ENCODE peak calls at places on chromosome 5, in four cellular contexts. X is GM23338, Y is MM.1S, W is GM23248. B is an unnamed sample.

GRCh38 chr5:96601811-96602244 is 60.3 kb upstream of the CAST start:
- DNase-seq in W (peak), Y (peak), X (peak), B (peak)

GRCh38 chr5:176535101-176535654 is 2.0 kb downstream of the RNF44 start:
- DNase-seq in Y (no peak), W (peak), X (no peak), B (no peak)

GRCh38 chr5:102666164-102666951 is 88.7 kb upstream of the PAM start:
- DNase-seq in X (peak), Y (no peak), W (peak), B (no peak)

GRCh38 chr5:98454904-98455303 is 318.6 kb upstream of the RGMB start:
- DNase-seq in Y (no peak), X (no peak), W (peak), B (no peak)

GRCh38 chr5:135700731-135701130 is 121.9 kb upstream of the CXCL14 start:
- DNase-seq in W (no peak), X (no peak), Y (no peak), B (no peak)

GRCh38 chr5:176529824-176530195 is 7.4 kb downstream of the RNF44 start:
- DNase-seq in X (no peak), Y (no peak), W (no peak), B (no peak)

GRCh38 chr5:150651382-150651781 is 9.7 kb upstream of the MYOZ3 start:
- DNase-seq in X (no peak), W (no peak), Y (no peak), B (no peak)

GRCh38 chr5:148963679-148964078 is 99.2 kb downstream of the SH3TC2 start:
- DNase-seq in W (no peak), X (no peak), Y (peak), B (no peak)

GRCh38 chr5:39264528-39264927 is 45.2 kb upstream of the FYB1 start:
- DNase-seq in X (no peak), Y (peak), W (no peak), B (no peak)

GRCh38 chr5:132417010-132417439 is 47.5 kb downstream of the SLC22A5 start:
- DNase-seq in W (no peak), X (no peak), Y (no peak), B (no peak)

GRCh38 chr5:134086943-134087305 is 27.6 kb upstream of the TCF7 start:
- DNase-seq in W (no peak), X (no peak), Y (no peak), B (no peak)

GRCh38 chr5:86909896-86910295 is 292.2 kb downstream of the COX7C start:
- DNase-seq in X (no peak), Y (no peak), W (peak), B (peak)

GRCh38 chr5:103428411-103428871 is 134.1 kb downstream of the NUDT12 start:
- DNase-seq in X (no peak), W (peak), Y (peak), B (no peak)

GRCh38 chr5:76690704-76691469 is 25.0 kb upstream of the F2R start:
- DNase-seq in W (peak), Y (no peak), X (no peak), B (peak)

GRCh38 chr5:109281136-109281690 is 128.6 kb downstream of the PJA2 start:
- DNase-seq in X (no peak), Y (no peak), W (no peak), B (no peak)

GRCh38 chr5:141513627-141514329 is 24.9 kb downstream of the PCDHGC5 start:
- DNase-seq in X (peak), Y (peak), W (peak), B (peak)

GRCh38 chr5:74685979-74686631 is 1.1 kb downstream of the HEXB start:
- DNase-seq in W (peak), X (no peak), Y (peak), B (no peak)

GRCh38 chr5:138536665-138537315 is 6.2 kb downstream of the ETF1 start:
- DNase-seq in Y (no peak), X (peak), W (peak), B (peak)

GRCh38 chr5:134500699-134501430 is 24.6 kb upstream of the JADE2 start:
- DNase-seq in X (no peak), Y (no peak), W (no peak), B (no peak)

GRCh38 chr5:81969226-81969625 is 2.6 kb upstream of the ATG10 start:
- DNase-seq in X (no peak), Y (no peak), W (no peak), B (no peak)

GRCh38 chr5:81359108-81359507 is 34.8 kb downstream of the ACOT12 start:
- DNase-seq in Y (no peak), X (peak), W (no peak), B (no peak)

GRCh38 chr5:36334315-36334714 is 32.6 kb upstream of the RANBP3L start:
- DNase-seq in Y (no peak), W (no peak), X (no peak), B (no peak)

GRCh38 chr5:140855772-140856674 is at the start of gene PCDHA10:
- DNase-seq in Y (no peak), X (peak), W (peak), B (peak)

GRCh38 chr5:126624534-126624933 is 23.8 kb downstream of the PHAX start:
- DNase-seq in W (peak), X (no peak), Y (no peak), B (no peak)

GRCh38 chr5:122312670-122312988 is 592 bp downstream of the SNCAIP start:
- DNase-seq in X (peak), W (peak), Y (no peak), B (peak)

GRCh38 chr5:30804739-30805313 is 388.7 kb upstream of the CDH6 start:
- DNase-seq in X (peak), W (peak), Y (no peak), B (peak)

GRCh38 chr5:149561848-149562247 is 10.6 kb upstream of the CSNK1A1 start:
- DNase-seq in X (peak), Y (peak), W (peak), B (peak)

GRCh38 chr5:156593546-156593945 is 256.5 kb upstream of the PPP1R2B start:
- DNase-seq in W (no peak), X (no peak), Y (no peak), B (no peak)

GRCh38 chr5:113044776-113045175 is 68.2 kb downstream of the DCP2 start:
- DNase-seq in W (no peak), Y (no peak), X (no peak), B (no peak)

GRCh38 chr5:39730011-39730410 is 305.2 kb upstream of the DAB2 start:
- DNase-seq in Y (no peak), W (no peak), X (no peak), B (no peak)

GRCh38 chr5:91641730-91642350 is 258.7 kb upstream of the ARRDC3 start:
- DNase-seq in Y (peak), W (peak), X (peak), B (peak)

GRCh38 chr5:41649659-41650058 is 139.3 kb upstream of the PLCXD3 start:
- DNase-seq in W (peak), Y (no peak), X (no peak), B (no peak)

GRCh38 chr5:122895141-122895540 is 49.7 kb downstream of the SNX24 start:
- DNase-seq in W (no peak), Y (no peak), X (no peak), B (no peak)

GRCh38 chr5:29161897-29162296 is 2031.6 kb upstream of the CDH6 start:
- DNase-seq in Y (no peak), X (no peak), W (no peak), B (no peak)

GRCh38 chr5:72234265-72234700 is 85.8 kb downstream of the MRPS27 start:
- DNase-seq in Y (no peak), X (peak), W (peak), B (peak)
- H3K4me2 ChIP-seq in Y (no peak), X (peak), W (peak), B (no peak)

GRCh38 chr5:26321278-26321677 is 717.1 kb downstream of the CDH9 start:
- DNase-seq in W (no peak), Y (no peak), X (no peak), B (no peak)

GRCh38 chr5:26329562-26330189 is 708.7 kb downstream of the CDH9 start:
- DNase-seq in X (peak), Y (peak), W (peak), B (peak)

GRCh38 chr5:26323794-26324193 is 714.6 kb downstream of the CDH9 start:
- DNase-seq in Y (no peak), X (no peak), W (no peak), B (no peak)

GRCh38 chr5:26326153-26326759 is 712.1 kb downstream of the CDH9 start:
- DNase-seq in Y (no peak), X (no peak), W (no peak), B (no peak)
- TF ChIP-seq EZH2phosphoT487 in Y (no peak), X (no peak), W (no peak), B (no peak)

DNA sequence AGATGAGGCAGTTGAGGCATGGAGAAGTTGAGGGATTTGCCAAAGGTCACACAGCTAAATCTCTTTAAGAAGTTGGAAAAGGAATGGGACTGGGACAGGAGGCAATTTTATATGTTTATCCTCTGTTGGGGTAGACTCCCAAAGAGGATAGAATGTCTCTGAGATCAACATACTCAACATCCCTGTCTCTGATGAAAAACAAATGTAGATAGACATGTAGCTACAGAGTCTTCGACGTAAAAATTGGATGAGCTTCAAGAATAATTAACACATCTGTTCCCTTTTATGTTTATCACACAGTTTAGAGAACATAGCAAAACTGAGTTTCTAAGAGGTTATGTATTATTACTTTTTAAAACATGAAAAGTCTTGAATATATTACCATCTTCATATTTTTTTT is 204.6 kb upstream of the CD180 start:
- DNase-seq in Y (no peak), X (no peak), W (no peak), B (no peak)
- TF ChIP-seq EZH2 in Y (no peak), X (no peak), W (no peak), B (no peak)

DNA sequence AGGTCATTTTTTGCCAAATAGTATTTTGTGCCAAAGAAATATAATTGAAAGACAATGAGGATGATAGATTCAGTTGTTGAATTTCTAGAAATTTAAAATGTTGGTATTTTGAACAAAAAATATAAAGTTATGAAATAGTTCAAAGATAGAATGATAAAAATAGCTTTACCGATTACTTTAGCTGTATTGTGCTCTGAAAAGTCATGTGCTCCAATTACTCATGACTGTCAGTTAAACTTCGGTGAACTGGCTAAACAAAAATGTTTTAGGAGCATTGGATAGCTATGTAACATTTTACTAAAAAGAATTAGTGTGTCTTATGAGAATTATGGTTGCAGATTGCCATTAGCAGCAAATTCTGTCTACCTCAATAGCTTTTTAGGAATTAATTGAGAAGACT is 177.3 kb upstream of the VCAN start:
- DNase-seq in W (no peak), Y (no peak), X (no peak), B (no peak)
- H3K4me2 ChIP-seq in W (no peak), Y (no peak), X (no peak), B (no peak)

GRCh38 chr5:179265529-179266290 is 79.6 kb downstream of the ADAMTS2 start:
- DNase-seq in W (peak), Y (no peak), X (peak), B (peak)
- TF ChIP-seq EZH2phosphoT487 in W (no peak), Y (no peak), X (no peak), B (no peak)

B was measured in hepatocyte.